ENCODE peak calls at places on chromosome 4, in five cellular contexts. S, B, H, R and Y are unnamed samples.

GRCh38 chr4:82491251-82491960 is 61.0 kb downstream of the ENOPH1 start:
- DNase-seq in S (no peak), B (no peak), R (no peak), H (no peak), Y (no peak)

GRCh38 chr4:184385705-184386141 is 88.6 kb downstream of the IRF2 start:
- DNase-seq in H (no peak), B (no peak), R (peak), S (no peak), Y (no peak)

GRCh38 chr4:119559044-119559647 is 69.5 kb downstream of the PDE5A start:
- DNase-seq in R (no peak), B (no peak), S (no peak), H (peak), Y (no peak)

GRCh38 chr4:153649572-153649991 is 34.5 kb upstream of the TLR2 start:
- DNase-seq in H (no peak), B (no peak), R (no peak), S (no peak), Y (peak)

GRCh38 chr4:125420499-125420898 is 105.7 kb downstream of the FAT4 start:
- DNase-seq in R (no peak), B (no peak), S (no peak), H (no peak), Y (no peak)

GRCh38 chr4:184383497-184384055 is 90.8 kb downstream of the IRF2 start:
- DNase-seq in H (peak), S (no peak), B (no peak), R (no peak), Y (no peak)

GRCh38 chr4:98720871-98721480 is 62.6 kb upstream of the TSPAN5 start:
- DNase-seq in B (no peak), R (no peak), H (no peak), S (no peak), Y (no peak)

GRCh38 chr4:18934197-18934596 is 912.6 kb upstream of the LCORL start:
- DNase-seq in H (no peak), B (no peak), R (no peak), S (no peak), Y (no peak)

GRCh38 chr4:74433541-74434172 is 11.3 kb upstream of the AREG start:
- DNase-seq in H (no peak), S (no peak), R (no peak), B (no peak), Y (no peak)

GRCh38 chr4:151226004-151226932 is 50.7 kb upstream of the PRSS48 start:
- DNase-seq in S (no peak), R (no peak), B (no peak), H (peak), Y (no peak)

GRCh38 chr4:152063301-152064235 is 302.8 kb upstream of the GATB start:
- DNase-seq in H (peak), S (no peak), B (no peak), R (no peak), Y (no peak)

GRCh38 chr4:10006236-10006603 is 15.1 kb downstream of the SLC2A9 start:
- DNase-seq in S (no peak), B (no peak), H (no peak), R (no peak), Y (peak)

GRCh38 chr4:153645183-153645582 is 38.9 kb upstream of the TLR2 start:
- DNase-seq in B (no peak), R (no peak), H (no peak), S (no peak), Y (no peak)

GRCh38 chr4:125346616-125347015 is 31.9 kb downstream of the FAT4 start:
- DNase-seq in B (no peak), H (no peak), S (no peak), R (no peak), Y (no peak)

GRCh38 chr4:110793890-110794588 is 171.2 kb upstream of the PITX2 start:
- DNase-seq in S (peak), B (no peak), R (no peak), H (no peak), Y (no peak)

GRCh38 chr4:65242156-65242846 is 428.0 kb downstream of the EPHA5 start:
- DNase-seq in R (no peak), H (no peak), B (no peak), S (no peak), Y (no peak)

GRCh38 chr4:178136736-178137345 is 694.6 kb upstream of the AGA start:
- DNase-seq in H (no peak), S (no peak), R (no peak), B (no peak), Y (no peak)

GRCh38 chr4:6354626-6355025 is 85.0 kb downstream of the WFS1 start:
- DNase-seq in H (no peak), S (no peak), R (no peak), B (no peak), Y (no peak)